ENCODE peak calls at places on chromosomes 2 and 18, in ten cellular contexts. M is CD4-positive, alpha-beta memory T cell; R is BE2C; C is fibroblast of lung; H is adrenal gland; X is transverse colon; L is heart left ventricle; S is psoas muscle; A is K562; D is mucosa of descending colon. F is an unnamed sample.

GRCh38 chr18:49483198-49483597 is 3.8 kb downstream of the C18orf32 start:
- DNase-seq in A (no peak), M (no peak), R (no peak), H (no peak), L (no peak), C (no peak), X (no peak), D (no peak), S (no peak), F (no peak)

GRCh38 chr2:3785220-3785889 is 82.0 kb downstream of the DCDC2C start:
- DNase-seq in H (no peak), L (no peak), C (peak; percentile 1), R (no peak), A (no peak), S (no peak), M (no peak), D (no peak), X (no peak), F (no peak)

GRCh38 chr2:151334082-151334815 is 23.1 kb upstream of the TNFAIP6 start:
- DNase-seq in S (no peak), D (no peak), M (no peak), R (no peak), L (no peak), C (peak; percentile 93), X (no peak), H (no peak), A (no peak), F (no peak)

GRCh38 chr18:45416168-45416567 is 199.1 kb upstream of the SLC14A2 start:
- DNase-seq in X (peak; percentile 12), M (no peak), R (peak; percentile 10), L (no peak), S (no peak), H (peak; percentile 94), D (no peak), A (no peak), C (peak; percentile 55), F (no peak)

GRCh38 chr18:32289480-32290075 is 99.7 kb downstream of the MEP1B start:
- DNase-seq in H (no peak), D (no peak), A (peak; percentile 53), S (no peak), L (peak; percentile 38), X (peak; percentile 56), R (peak; percentile 23), C (peak; percentile 51), M (no peak), F (no peak)

GRCh38 chr18:56148373-56148772 is 490.0 kb downstream of the TXNL1 start:
- DNase-seq in L (no peak), R (no peak), D (no peak), M (no peak), X (no peak), C (peak; percentile 91), A (no peak), H (no peak), S (no peak), F (no peak)

GRCh38 chr2:106296182-106296815 is 102.2 kb upstream of the UXS1 start:
- DNase-seq in L (no peak), D (no peak), A (no peak), R (no peak), M (no peak), C (no peak), X (no peak), S (no peak), H (no peak), F (no peak)

GRCh38 chr2:202238234-202239197 is at the start of gene SUMO1:
- DNase-seq in L (peak; percentile 90), M (peak; percentile 96), A (peak; percentile 92), X (peak; percentile 92), D (peak; percentile 95), C (peak; percentile 88), H (peak; percentile 95), S (peak; percentile 94), R (peak; percentile 93), F (peak; percentile 89)

GRCh38 chr2:74032909-74033261 is 48.2 kb downstream of the TET3 start:
- DNase-seq in A (no peak), H (no peak), X (no peak), M (no peak), L (no peak), R (no peak), C (no peak), D (no peak), S (no peak), F (no peak)

GRCh38 chr2:74119324-74119723 is 28.4 kb downstream of the BOLA3 start:
- DNase-seq in S (no peak), D (no peak), M (no peak), L (no peak), X (no peak), H (peak; percentile 23), C (peak; percentile 13), R (no peak), A (peak; percentile 38), F (no peak)

GRCh38 chr2:50596521-50596920 is 435.4 kb downstream of the NRXN1 start:
- DNase-seq in R (no peak), X (no peak), S (no peak), M (no peak), A (no peak), C (peak; percentile 30), D (no peak), H (no peak), L (no peak), F (no peak)

GRCh38 chr18:31041346-31042067 is 1.0 kb downstream of the DSC3 start:
- DNase-seq in X (peak; percentile 10), C (peak; percentile 11), L (no peak), D (peak; percentile 41), A (no peak), R (no peak), M (no peak), H (no peak), S (peak; percentile 27), F (peak; percentile 44)

GRCh38 chr2:29068513-29068912 is 5.8 kb downstream of the PCARE start:
- DNase-seq in D (no peak), R (no peak), M (no peak), L (no peak), X (no peak), A (no peak), S (no peak), C (no peak), H (peak; percentile 41), F (no peak)

GRCh38 chr18:2302628-2303516 is 268.4 kb downstream of the METTL4 start:
- DNase-seq in H (no peak), M (no peak), R (no peak), D (no peak), A (peak; percentile 93), L (no peak), S (no peak), X (no peak), C (peak; percentile 77), F (no peak)

GRCh38 chr2:64383016-64383588 is 70.9 kb upstream of the LGALSL start:
- DNase-seq in S (no peak), C (no peak), X (no peak), M (no peak), A (no peak), R (no peak), L (no peak), H (no peak), D (no peak), F (no peak)

GRCh38 chr2:197711576-197711975 is 6.4 kb downstream of the MARS2 start:
- DNase-seq in R (no peak), C (no peak), A (no peak), L (no peak), M (no peak), S (no peak), X (no peak), H (no peak), D (no peak), F (no peak)

GRCh38 chr2:241724259-241724974 is 10.0 kb upstream of the D2HGDH start:
- DNase-seq in S (no peak), H (no peak), X (no peak), M (no peak), D (no peak), C (no peak), R (no peak), L (no peak), A (no peak), F (no peak)

GRCh38 chr2:190655113-190655512 is 6.2 kb downstream of the NAB1 start:
- DNase-seq in L (peak; percentile 34), S (no peak), C (no peak), R (no peak), D (no peak), A (no peak), X (no peak), H (no peak), M (no peak), F (no peak)
- H3K4me1 ChIP-seq in L (peaks cover 85% of the 10 kb centered on the region), S (peaks cover 34% of the 10 kb centered on the region), C (no peaks in the 10 kb centered on the region), R (peaks cover 11% of the 10 kb centered on the region), D (peaks cover 12% of the 10 kb centered on the region), A (peaks cover 26% of the 10 kb centered on the region), X (peaks cover 21% of the 10 kb centered on the region), H (peaks cover 67% of the 10 kb centered on the region), M (peaks cover 76% of the 10 kb centered on the region), F (no peaks in the 10 kb centered on the region)

GRCh38 chr2:230660294-230661060 is 52.2 kb upstream of the CAB39 start:
- DNase-seq in S (peak; percentile 70), C (no peak), A (peak; percentile 58), L (peak; percentile 52), H (peak; percentile 70), X (peak; percentile 79), R (no peak), M (peak; percentile 50), D (peak; percentile 76), F (no peak)

GRCh38 chr2:230657906-230658305 is 54.7 kb upstream of the CAB39 start:
- DNase-seq in H (no peak), X (no peak), S (no peak), A (no peak), C (no peak), M (no peak), D (no peak), R (no peak), L (no peak), F (no peak)

GRCh38 chr2:230658877-230659652 is 53.6 kb upstream of the CAB39 start:
- DNase-seq in A (peak; percentile 92), S (no peak), X (no peak), R (no peak), L (no peak), C (no peak), H (no peak), M (peak; percentile 73), D (no peak), F (no peak)

GRCh38 chr2:230658577-230658876 is 54.1 kb upstream of the CAB39 start:
- DNase-seq in R (no peak), L (no peak), D (no peak), C (no peak), X (no peak), M (no peak), A (no peak), S (no peak), H (no peak), F (no peak)

GRCh38 chr2:230657462-230657861 is 55.2 kb upstream of the CAB39 start:
- DNase-seq in S (no peak), C (no peak), X (no peak), A (no peak), R (no peak), D (no peak), M (no peak), L (no peak), H (no peak), F (no peak)
- H3K4me1 ChIP-seq in S (peaks cover 5% of the 10 kb centered on the region), C (no peaks in the 10 kb centered on the region), X (no peaks in the 10 kb centered on the region), A (peaks cover 57% of the 10 kb centered on the region), R (no peaks in the 10 kb centered on the region), D (peaks cover 4% of the 10 kb centered on the region), M (peaks cover 76% of the 10 kb centered on the region), L (peaks cover 6% of the 10 kb centered on the region), H (no peaks in the 10 kb centered on the region), F (no peaks in the 10 kb centered on the region)

GRCh38 chr18:63148449-63149199 is 170.9 kb downstream of the BCL2 start:
- DNase-seq in A (no peak), X (no peak), L (no peak), M (no peak), D (no peak), C (peak; percentile 15), S (peak; percentile 64), H (no peak), R (no peak), F (peak; percentile 73)
- H3K4me1 ChIP-seq in A (no peaks in the 10 kb centered on the region), X (no peaks in the 10 kb centered on the region), L (peaks cover 9% of the 10 kb centered on the region), M (peaks cover 45% of the 10 kb centered on the region), D (no peaks in the 10 kb centered on the region), C (no peaks in the 10 kb centered on the region), S (peaks cover 49% of the 10 kb centered on the region), H (no peaks in the 10 kb centered on the region), R (no peaks in the 10 kb centered on the region), F (no peaks in the 10 kb centered on the region)

GRCh38 chr2:133975135-133975534 is 278.7 kb upstream of the MGAT5 start:
- DNase-seq in M (no peak), A (no peak), R (no peak), L (no peak), C (no peak), X (no peak), H (no peak), S (no peak), D (no peak), F (no peak)
- H3K4me1 ChIP-seq in M (no peaks in the 10 kb centered on the region), A (no peaks in the 10 kb centered on the region), R (no peaks in the 10 kb centered on the region), L (peaks cover 26% of the 10 kb centered on the region), C (peaks cover 11% of the 10 kb centered on the region), X (no peaks in the 10 kb centered on the region), H (peaks cover 28% of the 10 kb centered on the region), S (no peaks in the 10 kb centered on the region), D (no peaks in the 10 kb centered on the region), F (no peaks in the 10 kb centered on the region)

F was measured in right lobe of liver.